ENCODE peak calls at places on chromosomes 6 and 20, in five cellular contexts. P, E, Y, R and X are unnamed samples.

GRCh38 chr20:53757472-53757913 is 163.9 kb upstream of the ZNF217 start:
- DNase-seq in P (no peak), E (peak; percentile 85), Y (no peak), R (no peak), X (no peak)

GRCh38 chr6:41624621-41625365 is 13.5 kb upstream of the MDFI start:
- DNase-seq in P (no peak), E (no peak), Y (no peak), R (no peak), X (no peak)

GRCh38 chr20:23754731-23755130 is 4.0 kb upstream of the CST1 start:
- DNase-seq in P (no peak), E (no peak), Y (no peak), R (no peak), X (no peak)

GRCh38 chr6:125307964-125308615 is 6.3 kb upstream of the HDDC2 start:
- DNase-seq in P (no peak), E (no peak), Y (no peak), R (no peak), X (no peak)

GRCh38 chr20:47540443-47541354 is 39.0 kb downstream of the NCOA3 start:
- DNase-seq in P (no peak), E (peak; percentile 59), Y (no peak), R (peak; percentile 24), X (no peak)

GRCh38 chr6:28081486-28081751 is 1.1 kb downstream of the ZNF165 start:
- DNase-seq in P (peak; percentile 39), E (no peak), Y (no peak), R (no peak), X (no peak)

GRCh38 chr6:16564430-16564829 is 196.8 kb downstream of the ATXN1 start:
- DNase-seq in P (no peak), E (no peak), Y (no peak), R (no peak), X (no peak)

GRCh38 chr6:170041526-170041925 is 249.4 kb downstream of the DLL1 start:
- DNase-seq in P (no peak), E (no peak), Y (no peak), R (no peak), X (no peak)

GRCh38 chr6:160973311-160973710 is 18.3 kb upstream of the MAP3K4 start:
- DNase-seq in P (no peak), E (no peak), Y (peak; percentile 74), R (no peak), X (no peak)

GRCh38 chr6:142682985-142683384 is 262.0 kb downstream of the HIVEP2 start:
- DNase-seq in P (no peak), E (no peak), Y (no peak), R (no peak), X (peak; percentile 40)

GRCh38 chr20:58342104-58342945 is 32.8 kb downstream of the RAB22A start:
- DNase-seq in P (no peak), E (peak; percentile 97), Y (no peak), R (no peak), X (peak; percentile 93)

GRCh38 chr6:51147756-51148155 is 329.1 kb downstream of the TFAP2B start:
- DNase-seq in P (no peak), E (peak; percentile 67), Y (no peak), R (no peak), X (peak; percentile 52)

GRCh38 chr6:44050872-44051421 is 76.3 kb downstream of the MRPL14 start:
- DNase-seq in P (no peak), E (peak; percentile 72), Y (no peak), R (no peak), X (no peak)

GRCh38 chr20:24684954-24685691 is 215.7 kb downstream of the SYNDIG1 start:
- DNase-seq in P (no peak), E (no peak), Y (peak; percentile 59), R (no peak), X (no peak)

GRCh38 chr20:49115565-49115964 is 69.5 kb downstream of the CSE1L start:
- DNase-seq in P (no peak), E (no peak), Y (no peak), R (no peak), X (no peak)

GRCh38 chr6:11381801-11382513 is 149.5 kb upstream of the NEDD9 start:
- DNase-seq in P (peak; percentile 56), E (no peak), Y (peak; percentile 49), R (no peak), X (no peak)

GRCh38 chr20:39974966-39975501 is 714.0 kb downstream of the MAFB start:
- DNase-seq in P (no peak), E (no peak), Y (no peak), R (no peak), X (peak; percentile 55)

GRCh38 chr6:4340544-4340943 is 205.2 kb upstream of the ECI2 start:
- DNase-seq in P (no peak), E (no peak), Y (no peak), R (no peak), X (no peak)

GRCh38 chr6:108739496-108740330 is 108.5 kb upstream of the ARMC2 start:
- DNase-seq in P (no peak), E (peak; percentile 75), Y (peak; percentile 7), R (no peak), X (peak; percentile 73)

GRCh38 chr6:44054635-44055559 is 72.4 kb downstream of the MRPL14 start:
- DNase-seq in P (no peak), E (no peak), Y (no peak), R (no peak), X (no peak)

GRCh38 chr6:158837684-158838625 is 18.8 kb upstream of the EZR start:
- DNase-seq in P (no peak), E (no peak), Y (peak; percentile 58), R (no peak), X (no peak)

GRCh38 chr6:110635096-110635495 is 158.7 kb upstream of the SLC22A16 start:
- DNase-seq in P (no peak), E (no peak), Y (no peak), R (no peak), X (no peak)

GRCh38 chr6:93416575-93417420 is 2.6 kb downstream of the EPHA7 start:
- DNase-seq in P (no peak), E (peak; percentile 8), Y (peak; percentile 83), R (no peak), X (no peak)

GRCh38 chr20:62739581-62740285 is 31.1 kb downstream of the NTSR1 start:
- DNase-seq in P (peak; percentile 31), E (peak; percentile 76), Y (no peak), R (no peak), X (no peak)
- H3K4me3 ChIP-seq in P (peak overlapping the region; percentile 75), E (peak overlapping the region; percentile 61), Y (no peak overlapping the region), R (peak overlapping the region; percentile 37), X (no peak overlapping the region)

DNA sequence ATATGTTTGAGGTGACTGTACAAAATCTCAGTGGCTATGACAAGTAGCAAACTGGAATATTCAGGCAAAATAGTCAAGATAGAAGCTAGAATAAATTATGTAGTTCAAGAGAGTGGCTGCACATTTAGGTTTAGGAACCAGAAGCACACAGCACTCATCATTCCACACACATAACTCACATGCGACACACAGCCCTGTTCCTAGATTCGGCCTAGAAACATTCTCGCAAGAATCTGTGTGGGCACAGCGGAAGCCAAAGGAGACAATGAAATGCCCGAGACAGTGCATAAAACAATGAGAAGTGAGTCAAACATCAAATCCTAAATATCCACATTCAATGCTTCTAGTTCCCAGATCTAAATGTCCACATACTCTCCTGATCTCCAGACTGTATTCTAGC is 9.5 kb upstream of the SUPT3H start:
- DNase-seq in P (no peak), E (peak; percentile 13), Y (no peak), R (no peak), X (no peak)
- H3K36me3 ChIP-seq in P (no peaks in the 10 kb centered on the region), E (no peaks in the 10 kb centered on the region), Y (no peaks in the 10 kb centered on the region), R (no peaks in the 10 kb centered on the region), X (no peaks in the 10 kb centered on the region)

DNA sequence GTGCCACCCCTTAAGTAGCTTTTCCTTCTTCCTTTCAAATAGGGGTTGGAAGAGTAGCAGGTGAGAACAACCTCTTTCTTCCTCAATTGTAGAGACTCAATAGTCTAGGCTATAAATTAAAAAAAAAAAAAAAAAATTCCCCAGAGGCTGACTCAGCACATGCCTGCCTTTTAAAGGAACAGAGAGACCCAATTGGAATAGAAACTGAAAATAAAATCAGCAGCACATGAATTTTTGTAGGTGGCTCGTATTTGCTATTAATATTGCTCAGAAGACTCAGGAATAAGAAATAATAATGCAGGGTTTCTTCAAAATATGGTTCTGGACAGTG is 19.3 kb downstream of the TOP1 start:
- DNase-seq in P (no peak), E (peak; percentile 38), Y (no peak), R (no peak), X (peak; percentile 55)
- H3K4me3 ChIP-seq in P (peak overlapping the region; percentile 94), E (no peak overlapping the region), Y (no peak overlapping the region), R (no peak overlapping the region), X (no peak overlapping the region)

DNA sequence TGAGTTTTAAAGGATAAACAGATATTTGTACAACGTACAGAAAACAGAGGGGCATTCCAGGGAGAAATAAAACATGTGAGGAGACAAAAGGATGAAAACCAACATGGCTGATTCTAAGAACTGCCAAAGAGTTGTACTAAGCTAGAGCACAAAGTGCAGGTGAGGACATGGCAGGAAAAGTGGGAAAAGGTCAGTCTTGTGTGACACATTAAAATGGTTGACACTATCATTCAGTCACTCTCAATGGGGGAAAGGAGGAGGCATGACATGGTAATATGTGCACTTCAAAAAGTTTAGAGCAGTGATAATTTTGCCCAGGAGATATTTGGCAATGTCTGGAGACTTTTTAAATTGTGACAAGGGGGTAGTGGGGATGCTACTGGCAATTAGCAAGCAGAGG is 21.8 kb downstream of the PHIP start:
- DNase-seq in P (no peak), E (no peak), Y (no peak), R (no peak), X (no peak)
- H3K36me3 ChIP-seq in P (peaks cover 77% of the 10 kb centered on the region), E (peaks cover 31% of the 10 kb centered on the region), Y (peaks cover 90% of the 10 kb centered on the region), R (peaks cover 23% of the 10 kb centered on the region), X (peaks cover 2% of the 10 kb centered on the region)

DNA sequence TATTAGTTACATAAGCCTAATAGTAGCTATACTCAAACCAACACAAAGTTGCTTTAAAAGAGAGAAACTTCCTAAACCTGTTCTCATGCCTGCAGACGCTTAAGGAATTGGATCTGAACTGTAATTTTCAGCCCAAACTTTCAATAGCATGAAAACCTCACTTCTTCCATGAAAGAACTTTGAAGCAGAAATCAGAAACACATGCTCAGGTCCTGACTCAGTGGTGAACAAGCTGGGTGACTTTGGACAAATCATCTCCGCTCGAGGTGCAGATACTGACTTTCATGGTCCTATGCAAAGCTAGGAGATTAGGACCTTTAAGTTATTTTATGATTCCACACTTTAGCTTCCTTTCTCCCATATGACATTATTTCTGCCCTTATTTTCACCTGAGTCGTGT is 36.5 kb downstream of the NOX3 start:
- DNase-seq in P (no peak), E (no peak), Y (no peak), R (no peak), X (no peak)
- H3K4me3 ChIP-seq in P (peak overlapping the region; percentile 71), E (no peak overlapping the region), Y (no peak overlapping the region), R (no peak overlapping the region), X (no peak overlapping the region)

GRCh38 chr20:62309198-62309944 is 6.6 kb downstream of the ADRM1 start:
- DNase-seq in P (no peak), E (no peak), Y (no peak), R (no peak), X (no peak)

GRCh38 chr20:62310757-62311121 is 7.9 kb downstream of the ADRM1 start:
- DNase-seq in P (no peak), E (no peak), Y (no peak), R (no peak), X (no peak)

GRCh38 chr20:62308102-62308822 is 5.5 kb downstream of the ADRM1 start:
- DNase-seq in P (no peak), E (no peak), Y (no peak), R (no peak), X (peak; percentile 3)

GRCh38 chr20:62311150-62311549 is 8.4 kb downstream of the ADRM1 start:
- DNase-seq in P (no peak), E (no peak), Y (no peak), R (no peak), X (no peak)

GRCh38 chr20:62309947-62310756 is 7.4 kb downstream of the ADRM1 start:
- DNase-seq in P (no peak), E (no peak), Y (no peak), R (no peak), X (no peak)
- H3K36me3 ChIP-seq in P (peaks cover 35% of the 10 kb centered on the region), E (peaks cover 67% of the 10 kb centered on the region), Y (peaks cover 37% of the 10 kb centered on the region), R (peaks cover 42% of the 10 kb centered on the region), X (peaks cover 76% of the 10 kb centered on the region)